ENCODE peak calls at places on chromosome 14, in four cellular contexts. U, H, Q and I are unnamed samples.

GRCh38 chr14:102351023-102351422 is 11.7 kb downstream of the CINP start:
- DNase-seq in U (no peak), Q (no peak), H (no peak), I (no peak)

GRCh38 chr14:100703574-100704220 is 23.0 kb upstream of the DLK1 start:
- DNase-seq in H (no peak), U (no peak), Q (no peak), I (no peak)

GRCh38 chr14:36617824-36618223 is 35.4 kb upstream of the NKX2-8 start:
- DNase-seq in U (no peak), Q (no peak), H (no peak), I (no peak)

GRCh38 chr14:99755629-99756603 is 37.3 kb upstream of the EML1 start:
- DNase-seq in H (no peak), Q (peak; percentile 95), U (peak; percentile 95), I (peak; percentile 78)

GRCh38 chr14:90299408-90299807 is 32.3 kb downstream of the NRDE2 start:
- DNase-seq in Q (no peak), H (no peak), U (no peak), I (no peak)

GRCh38 chr14:98185036-98185435 is 1087.0 kb downstream of the BCL11B start:
- DNase-seq in U (no peak), H (no peak), Q (no peak), I (no peak)

GRCh38 chr14:103551338-103551762 is 11.1 kb downstream of the BAG5 start:
- DNase-seq in U (peak; percentile 70), Q (no peak), H (no peak), I (peak; percentile 92)

GRCh38 chr14:36524874-36525745 is 5.1 kb upstream of the NKX2-1 start:
- DNase-seq in H (no peak), U (peak; percentile 46), Q (no peak), I (no peak)

GRCh38 chr14:65318636-65319506 is 93.7 kb upstream of the FUT8 start:
- DNase-seq in H (no peak), U (no peak), Q (no peak), I (no peak)

GRCh38 chr14:38204717-38205115 is 3.0 kb upstream of the SSTR1 start:
- DNase-seq in H (no peak), U (no peak), Q (no peak), I (no peak)

GRCh38 chr14:62532186-62532585 is 513.1 kb downstream of the KCNH5 start:
- DNase-seq in H (no peak), Q (peak; percentile 18), U (no peak), I (no peak)

GRCh38 chr14:73764406-73764805 is 50.2 kb upstream of the PNMA1 start:
- DNase-seq in Q (no peak), H (no peak), U (no peak), I (no peak)

GRCh38 chr14:69481815-69482568 is 2.5 kb upstream of the PLEKHD1 start:
- DNase-seq in Q (no peak), U (no peak), H (no peak), I (no peak)

GRCh38 chr14:57066887-57067513 is 201.7 kb downstream of the EXOC5 start:
- DNase-seq in U (peak; percentile 36), Q (peak; percentile 2), H (no peak), I (no peak)

GRCh38 chr14:29584992-29585391 is 342.7 kb downstream of the PRKD1 start:
- DNase-seq in U (peak; percentile 79), H (no peak), Q (peak; percentile 94), I (peak; percentile 66)

GRCh38 chr14:83764656-83765055 is 1765.3 kb upstream of the FLRT2 start:
- DNase-seq in H (no peak), Q (no peak), U (no peak), I (no peak)

GRCh38 chr14:76844223-76844622 is 18.0 kb downstream of the LRRC74A start:
- DNase-seq in H (peak; percentile 67), Q (peak; percentile 29), U (peak; percentile 65), I (peak; percentile 49)

GRCh38 chr14:94555991-94556390 is 5.3 kb upstream of the SERPINA4 start:
- DNase-seq in U (no peak), Q (no peak), H (no peak), I (no peak)

GRCh38 chr14:100392266-100392850 is 69.2 kb downstream of the SLC25A47 start:
- DNase-seq in H (no peak), Q (peak; percentile 44), U (peak; percentile 54), I (no peak)

GRCh38 chr14:72291908-72292688 is 359.9 kb downstream of the RGS6 start:
- DNase-seq in U (peak; percentile 76), H (no peak), Q (peak; percentile 58), I (no peak)

GRCh38 chr14:71497645-71498086 is 434.6 kb upstream of the RGS6 start:
- DNase-seq in H (no peak), Q (peak; percentile 82), U (peak; percentile 46), I (no peak)

GRCh38 chr14:66709292-66709691 is 201.3 kb downstream of the GPHN start:
- DNase-seq in U (peak; percentile 51), Q (peak; percentile 19), H (no peak), I (no peak)

GRCh38 chr14:71137536-71138235 is 230.4 kb downstream of the PCNX1 start:
- DNase-seq in H (no peak), Q (no peak), U (no peak), I (no peak)

GRCh38 chr14:71532349-71532748 is 399.9 kb upstream of the RGS6 start:
- DNase-seq in Q (peak; percentile 36), U (peak; percentile 84), H (no peak), I (no peak)

GRCh38 chr14:91303091-91303923 is 58.8 kb upstream of the GPR68 start:
- DNase-seq in H (no peak), U (peak; percentile 12), Q (no peak), I (no peak)

DNA sequence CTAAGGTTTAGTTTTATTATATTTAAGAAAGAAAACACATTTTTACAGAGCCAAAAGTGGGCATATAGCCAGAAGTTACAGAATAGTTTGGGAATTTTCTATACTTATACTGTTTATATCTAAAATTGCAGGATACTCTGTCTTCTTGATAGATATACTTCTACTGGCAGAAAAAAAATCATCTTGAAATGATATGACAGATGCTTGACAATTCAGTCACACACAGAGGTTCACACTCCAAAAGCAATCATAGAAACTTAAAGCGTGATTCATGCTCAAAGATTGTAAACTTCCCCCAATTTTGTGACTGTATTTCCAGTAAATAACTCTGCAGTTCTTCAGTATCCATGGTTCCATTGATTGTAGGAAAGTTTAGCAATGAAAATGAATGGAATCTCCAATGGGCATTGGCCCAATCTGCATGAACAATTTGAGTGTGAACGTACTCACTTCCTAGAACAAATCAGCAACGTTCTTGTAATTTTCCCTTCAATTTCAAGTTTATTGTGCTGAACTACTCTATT is 307.8 kb downstream of the NOVA1 start:
- DNase-seq in U (peak; percentile 70), H (no peak), Q (peak; percentile 68), I (no peak)
- H3K9me3 ChIP-seq in U (no peaks in the 10 kb centered on the region), H (no peaks in the 10 kb centered on the region), Q (no peaks in the 10 kb centered on the region), I (no peaks in the 10 kb centered on the region)

GRCh38 chr14:22808388-22809209 is 6.6 kb downstream of the SLC7A7 start:
- DNase-seq in Q (no peak), U (no peak), H (no peak), I (no peak)
- H3K4me1 ChIP-seq in Q (no peaks in the 10 kb centered on the region), U (no peaks in the 10 kb centered on the region), H (no peaks in the 10 kb centered on the region), I (no peaks in the 10 kb centered on the region)

GRCh38 chr14:20044243-20044642 is 8.4 kb upstream of the OR4K13 start:
- DNase-seq in H (no peak), U (no peak), Q (no peak), I (no peak)
- H3K9me3 ChIP-seq in H (no peaks in the 10 kb centered on the region), U (no peaks in the 10 kb centered on the region), Q (peaks cover 4% of the 10 kb centered on the region), I (no peaks in the 10 kb centered on the region)

DNA sequence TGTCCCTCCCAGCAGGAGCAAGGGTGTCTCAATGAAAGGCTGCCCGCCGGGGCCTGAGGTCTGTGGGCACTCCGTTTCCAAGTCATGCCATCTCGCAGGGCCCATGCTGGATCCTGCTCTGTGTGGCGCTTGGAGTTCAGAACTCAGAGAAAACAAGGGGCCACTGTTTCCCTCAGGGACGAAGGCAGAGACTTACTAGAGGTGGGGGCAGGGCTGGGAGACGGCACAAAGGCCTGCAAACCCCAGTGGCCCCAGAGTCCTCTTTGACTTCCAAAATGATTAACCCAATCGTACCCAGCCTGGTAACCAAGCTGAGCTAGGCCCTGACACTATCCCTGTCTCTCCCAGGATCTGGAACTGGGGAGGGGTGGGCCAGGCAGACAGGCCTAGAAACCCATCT is 95.8 kb downstream of the ITPK1 start:
- DNase-seq in U (no peak), H (no peak), Q (no peak), I (no peak)
- H3K4me1 ChIP-seq in U (peaks cover 4% of the 10 kb centered on the region), H (no peaks in the 10 kb centered on the region), Q (no peaks in the 10 kb centered on the region), I (no peaks in the 10 kb centered on the region)